ENCODE peak calls at places on chromosomes 6 and 20, in five cellular contexts. One of them, this sample, is unnamed.

GRCh38 chr20:14673164-14673563 is 335.8 kb upstream of the FLRT3 start:
- ATAC-seq in upper lobe of left lung: no peak
- ATAC-seq in K562: no peak
- ATAC-seq in A549: no peak
- ATAC-seq in GM12878: no peak
- ATAC-seq in this sample: no peak

GRCh38 chr20:33267691-33268090 is 15.3 kb upstream of the BPIFB1 start:
- ATAC-seq in upper lobe of left lung: peak; percentile 21
- ATAC-seq in A549: no peak
- ATAC-seq in GM12878: no peak
- ATAC-seq in K562: no peak
- ATAC-seq in this sample: no peak

GRCh38 chr6:143513410-143513809 is 1.9 kb upstream of the FUCA2 start:
- ATAC-seq in A549: no peak
- ATAC-seq in K562: peak; percentile 28
- ATAC-seq in upper lobe of left lung: no peak
- ATAC-seq in GM12878: peak; percentile 41
- ATAC-seq in this sample: no peak

GRCh38 chr6:160282444-160282843 is 23.8 kb upstream of the SLC22A2 start:
- ATAC-seq in GM12878: no peak
- ATAC-seq in upper lobe of left lung: no peak
- ATAC-seq in K562: no peak
- ATAC-seq in A549: no peak
- ATAC-seq in this sample: no peak

GRCh38 chr6:146876271-146877151 is 277.7 kb downstream of the ADGB start:
- ATAC-seq in A549: no peak
- ATAC-seq in K562: peak; percentile 88
- ATAC-seq in upper lobe of left lung: peak; percentile 61
- ATAC-seq in GM12878: peak; percentile 43
- ATAC-seq in this sample: no peak

GRCh38 chr6:117771403-117771802 is 96.1 kb downstream of the NUS1 start:
- ATAC-seq in K562: no peak
- ATAC-seq in GM12878: peak; percentile 98
- ATAC-seq in A549: no peak
- ATAC-seq in upper lobe of left lung: peak; percentile 34
- ATAC-seq in this sample: no peak

GRCh38 chr6:134373966-134374365 is 56.1 kb upstream of the SGK1 start:
- ATAC-seq in GM12878: no peak
- ATAC-seq in K562: peak; percentile 15
- ATAC-seq in A549: no peak
- ATAC-seq in upper lobe of left lung: no peak
- ATAC-seq in this sample: no peak

GRCh38 chr6:41942045-41942851 is 640 bp upstream of the CCND3 start:
- ATAC-seq in A549: peak; percentile 36
- ATAC-seq in upper lobe of left lung: peak; percentile 12
- ATAC-seq in K562: peak; percentile 0
- ATAC-seq in GM12878: no peak
- ATAC-seq in this sample: peak; percentile 31

GRCh38 chr20:61718361-61718760 is 347.3 kb downstream of the TAF4 start:
- ATAC-seq in upper lobe of left lung: no peak
- ATAC-seq in GM12878: no peak
- ATAC-seq in K562: no peak
- ATAC-seq in A549: peak; percentile 16
- ATAC-seq in this sample: no peak

GRCh38 chr6:37218061-37218460 is 39.5 kb upstream of the TBC1D22B start:
- ATAC-seq in K562: no peak
- ATAC-seq in GM12878: no peak
- ATAC-seq in A549: no peak
- ATAC-seq in upper lobe of left lung: no peak
- ATAC-seq in this sample: no peak

GRCh38 chr20:33667245-33668086 is 723 bp downstream of the ACTL10 start:
- ATAC-seq in K562: no peak
- ATAC-seq in A549: no peak
- ATAC-seq in upper lobe of left lung: peak; percentile 75
- ATAC-seq in GM12878: peak; percentile 43
- ATAC-seq in this sample: peak; percentile 65

GRCh38 chr6:80435457-80435856 is 329.0 kb downstream of the BCKDHB start:
- ATAC-seq in K562: no peak
- ATAC-seq in A549: no peak
- ATAC-seq in GM12878: peak; percentile 28
- ATAC-seq in upper lobe of left lung: no peak
- ATAC-seq in this sample: no peak

GRCh38 chr6:30397697-30398096 is 52.7 kb downstream of the RPP21 start:
- ATAC-seq in upper lobe of left lung: no peak
- ATAC-seq in K562: peak; percentile 12
- ATAC-seq in A549: peak; percentile 35
- ATAC-seq in GM12878: peak; percentile 52
- ATAC-seq in this sample: no peak

GRCh38 chr20:19976595-19977372 is 40.4 kb upstream of the NAA20 start:
- ATAC-seq in A549: peak; percentile 58
- ATAC-seq in K562: no peak
- ATAC-seq in upper lobe of left lung: peak; percentile 72
- ATAC-seq in GM12878: peak; percentile 21
- ATAC-seq in this sample: peak; percentile 52

GRCh38 chr6:42367353-42368011 is 84.2 kb downstream of the TRERF1 start:
- ATAC-seq in A549: no peak
- ATAC-seq in K562: peak; percentile 54
- ATAC-seq in GM12878: peak; percentile 92
- ATAC-seq in upper lobe of left lung: peak; percentile 54
- ATAC-seq in this sample: no peak

GRCh38 chr6:44113396-44113795 is 13.9 kb downstream of the MRPL14 start:
- ATAC-seq in upper lobe of left lung: no peak
- ATAC-seq in A549: peak; percentile 50
- ATAC-seq in K562: peak; percentile 32
- ATAC-seq in GM12878: no peak
- ATAC-seq in this sample: no peak
- TF ChIP-seq CTCF in upper lobe of left lung: no peak
- TF ChIP-seq CTCF in A549: no peak
- TF ChIP-seq CTCF in K562: peak; percentile 21
- TF ChIP-seq CTCF in GM12878: no peak
- TF ChIP-seq CTCF in this sample: no peak

DNA sequence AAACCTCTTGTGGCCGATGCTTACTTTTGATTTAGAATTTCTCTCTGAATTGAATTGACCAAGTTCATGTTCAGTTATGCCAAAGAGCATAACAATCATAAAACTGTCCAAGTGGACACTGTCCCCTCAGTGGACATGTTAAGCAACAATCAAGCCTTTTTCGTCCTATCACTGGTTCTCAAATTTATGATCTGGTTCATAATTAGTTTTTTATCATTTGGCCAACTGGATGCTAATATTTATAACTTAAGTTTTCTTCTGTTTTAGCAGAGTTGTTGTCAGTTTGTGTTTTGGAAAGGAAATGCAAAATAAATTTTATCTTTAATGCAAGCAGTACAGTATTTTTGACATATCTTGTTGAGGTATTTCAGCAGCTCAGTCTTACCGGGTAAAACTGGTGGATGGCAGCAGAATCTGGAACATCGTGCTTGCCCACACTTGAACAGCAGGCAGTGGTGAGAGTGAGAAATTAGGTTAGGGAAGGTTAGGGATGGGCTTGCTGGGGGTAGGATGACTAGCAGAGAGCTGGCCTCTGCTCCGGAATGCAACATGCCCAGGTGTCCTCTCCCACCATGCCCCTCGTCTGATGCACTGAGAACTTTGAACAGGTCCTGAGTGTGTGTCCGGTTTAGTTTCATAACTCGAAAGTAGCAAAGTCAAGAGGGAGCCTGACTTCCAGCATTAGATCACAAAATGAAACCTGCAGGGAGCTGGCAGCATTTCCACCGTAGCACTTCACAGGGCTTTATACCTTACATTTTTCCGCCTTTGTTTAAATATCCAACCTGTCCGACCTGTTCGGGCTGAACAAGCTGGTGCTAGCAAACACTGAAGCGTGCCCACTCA is 93.1 kb downstream of the RREB1 start:
- ATAC-seq in GM12878: no peak
- ATAC-seq in upper lobe of left lung: peak; percentile 31
- ATAC-seq in K562: peak; percentile 47
- ATAC-seq in A549: no peak
- ATAC-seq in this sample: no peak
- TF ChIP-seq EP300 in GM12878: no peak
- TF ChIP-seq EP300 in upper lobe of left lung: no peak
- TF ChIP-seq EP300 in K562: no peak
- TF ChIP-seq EP300 in A549: no peak
- TF ChIP-seq EP300 in this sample: no peak

DNA sequence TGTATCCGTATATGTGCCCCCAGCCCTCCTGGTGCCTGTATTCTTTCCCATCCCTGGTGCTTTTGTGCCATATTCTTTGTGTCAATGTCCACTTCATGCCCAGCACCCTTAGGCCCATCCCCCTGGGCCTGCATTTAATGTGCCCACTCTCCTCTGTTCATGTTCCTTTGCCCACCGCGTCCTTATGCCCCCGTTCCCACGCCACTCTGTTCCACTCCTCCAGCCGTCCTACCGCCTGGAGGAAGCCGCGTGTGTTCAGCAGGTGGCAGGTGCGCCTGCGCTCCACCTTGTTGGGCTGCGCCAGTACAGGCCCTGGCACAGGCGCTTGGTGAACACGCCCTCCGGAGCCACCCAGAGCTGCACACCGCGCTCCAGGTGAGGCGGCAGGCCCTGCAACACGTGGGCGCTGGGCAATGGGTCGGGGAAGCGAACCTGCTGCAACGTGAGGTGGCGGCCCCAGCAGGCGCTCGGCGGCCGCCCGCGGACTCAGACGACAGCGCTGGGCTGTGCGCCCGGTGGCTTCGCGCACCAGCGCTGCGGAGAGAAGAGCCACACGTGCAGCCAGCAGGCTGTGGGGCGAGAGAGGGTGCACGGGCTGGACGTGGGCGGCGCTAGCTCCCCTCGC is 4.0 kb upstream of the FOXS1 start:
- ATAC-seq in K562: peak; percentile 12
- ATAC-seq in A549: no peak
- ATAC-seq in upper lobe of left lung: no peak
- ATAC-seq in GM12878: no peak
- ATAC-seq in this sample: no peak
- TF ChIP-seq CTCF in K562: no peak
- TF ChIP-seq CTCF in A549: no peak
- TF ChIP-seq CTCF in upper lobe of left lung: no peak
- TF ChIP-seq CTCF in GM12878: no peak
- TF ChIP-seq CTCF in this sample: no peak

GRCh38 chr6:6683964-6684363 is 95.4 kb downstream of the LY86 start:
- ATAC-seq in A549: no peak
- ATAC-seq in K562: no peak
- ATAC-seq in upper lobe of left lung: no peak
- ATAC-seq in GM12878: peak; percentile 9
- ATAC-seq in this sample: no peak
- TF ChIP-seq EP300 in A549: no peak
- TF ChIP-seq EP300 in K562: no peak
- TF ChIP-seq EP300 in upper lobe of left lung: no peak
- TF ChIP-seq EP300 in GM12878: no peak
- TF ChIP-seq EP300 in this sample: no peak